ENCODE peak calls at places on chromosomes 5 and 9, in five cellular contexts. T is neuronal stem cell, A is IMR-90, U is H9, N is H1. F is an unnamed sample.

GRCh38 chr9:100099722-100100042 is 639 bp downstream of the INVS start:
- DNase-seq in N (no peak), T (no peak), A (no peak), U (no peak), F (no peak)

GRCh38 chr5:115170924-115171510 is 1.3 kb upstream of the TRIM36 start:
- DNase-seq in U (no peak), N (no peak), A (no peak), T (no peak), F (peak)

GRCh38 chr5:82352146-82352791 is 74.1 kb upstream of the RPS23 start:
- DNase-seq in U (no peak), T (no peak), A (peak), N (no peak), F (no peak)

GRCh38 chr5:176849611-176850227 is 39.4 kb downstream of the UNC5A start:
- DNase-seq in A (no peak), U (no peak), T (no peak), N (no peak), F (no peak)

GRCh38 chr9:126665696-126666035 is 51.9 kb downstream of the LMX1B start:
- DNase-seq in A (no peak), T (no peak), N (no peak), U (no peak), F (no peak)

GRCh38 chr9:97907632-97908031 is 14.7 kb downstream of the TRMO start:
- DNase-seq in U (no peak), N (no peak), A (no peak), T (no peak), F (no peak)

GRCh38 chr5:38670878-38671277 is 114.4 kb upstream of the LIFR start:
- DNase-seq in A (no peak), U (no peak), T (no peak), N (no peak), F (peak)

GRCh38 chr5:647311-647710 is 35.2 kb downstream of the CEP72 start:
- DNase-seq in A (no peak), T (no peak), U (no peak), N (no peak), F (no peak)

GRCh38 chr5:132437604-132438275 is 52.8 kb downstream of the IRF1 start:
- DNase-seq in U (peak), N (no peak), A (peak), T (no peak), F (peak)

GRCh38 chr5:96752341-96753016 is 55.3 kb downstream of the ERAP1 start:
- DNase-seq in U (no peak), N (no peak), A (peak), T (peak), F (peak)

GRCh38 chr9:21102311-21102710 is 24.6 kb upstream of the IFNB1 start:
- DNase-seq in U (no peak), N (no peak), T (no peak), A (peak), F (peak)

GRCh38 chr5:9514968-9515367 is 30.9 kb downstream of the SEMA5A start:
- DNase-seq in A (no peak), U (no peak), N (no peak), T (no peak), F (no peak)

GRCh38 chr5:74622122-74622521 is 18.4 kb downstream of the ENC1 start:
- DNase-seq in N (no peak), A (no peak), T (no peak), U (no peak), F (no peak)

GRCh38 chr9:114069476-114070187 is 8.5 kb downstream of the AMBP start:
- DNase-seq in U (peak), A (no peak), N (no peak), T (no peak), F (no peak)

GRCh38 chr9:19030899-19031298 is 2.1 kb downstream of the SAXO1 start:
- DNase-seq in T (no peak), U (no peak), A (peak), N (no peak), F (peak)

GRCh38 chr9:69054989-69055388 is 19.4 kb downstream of the FXN start:
- DNase-seq in N (no peak), T (no peak), A (no peak), U (no peak), F (no peak)

GRCh38 chr5:134554319-134555222 is 29.1 kb downstream of the JADE2 start:
- DNase-seq in U (no peak), N (no peak), A (peak), T (no peak), F (peak)

GRCh38 chr5:109394806-109395205 is 15.0 kb downstream of the PJA2 start:
- DNase-seq in A (no peak), T (no peak), U (no peak), N (no peak), F (no peak)

GRCh38 chr9:104772707-104773106 is 8.8 kb downstream of the NIPSNAP3B start:
- DNase-seq in U (no peak), N (no peak), T (no peak), A (no peak), F (no peak)

GRCh38 chr5:110757118-110757729 is 18.4 kb downstream of the SLC25A46 start:
- DNase-seq in T (peak), A (peak), N (no peak), U (no peak), F (peak)

GRCh38 chr5:60698316-60698715 is 1.6 kb downstream of the DEPDC1B start:
- DNase-seq in N (no peak), A (no peak), T (no peak), U (no peak), F (no peak)

GRCh38 chr9:92528537-92528851 is 7.3 kb downstream of the ECM2 start:
- DNase-seq in A (no peak), T (no peak), U (no peak), N (no peak), F (no peak)

GRCh38 chr9:73474625-73475024 is 323.0 kb downstream of the ANXA1 start:
- DNase-seq in N (no peak), T (no peak), U (no peak), A (no peak), F (no peak)

GRCh38 chr5:30926181-30926580 is 267.3 kb upstream of the CDH6 start:
- DNase-seq in U (no peak), N (no peak), T (no peak), A (no peak), F (no peak)

GRCh38 chr5:158154226-158155005 is 295.5 kb upstream of the CLINT1 start:
- DNase-seq in T (no peak), N (no peak), A (peak), U (no peak), F (peak)

GRCh38 chr5:179354305-179354882 is 9.1 kb upstream of the ADAMTS2 start:
- DNase-seq in T (no peak), U (no peak), A (no peak), N (no peak), F (no peak)

GRCh38 chr5:179285236-179285635 is 60.0 kb downstream of the ADAMTS2 start:
- DNase-seq in A (no peak), N (no peak), T (no peak), U (no peak), F (peak)

GRCh38 chr5:107129051-107129450 is 541.7 kb downstream of the EFNA5 start:
- DNase-seq in N (no peak), A (peak), U (no peak), T (no peak), F (no peak)

GRCh38 chr9:99127372-99128132 is 22.6 kb downstream of the TGFBR1 start:
- DNase-seq in U (no peak), A (peak), N (no peak), T (no peak), F (no peak)

GRCh38 chr5:105903069-105903468 is 1767.7 kb downstream of the EFNA5 start:
- DNase-seq in U (no peak), T (no peak), N (no peak), A (peak), F (no peak)

GRCh38 chr9:107281164-107281563 is 1.9 kb upstream of the RAD23B start:
- DNase-seq in U (no peak), A (no peak), T (no peak), N (no peak), F (no peak)

GRCh38 chr5:73867344-73868335 is 241.6 kb downstream of the ARHGEF28 start:
- DNase-seq in U (no peak), A (peak), T (no peak), N (no peak), F (peak)

GRCh38 chr5:132369471-132370240 is at the start of gene SLC22A5:
- DNase-seq in U (peak), A (peak), N (peak), T (peak), F (peak)

GRCh38 chr5:58077387-58077786 is 382.5 kb downstream of the PLK2 start:
- DNase-seq in A (no peak), T (no peak), N (no peak), U (no peak), F (no peak)
- H2BK15ac ChIP-seq in A (no peak), T (no peak), N (no peak), U (no peak), F (no peak)

GRCh38 chr9:134644715-134645606 is 3.4 kb downstream of the COL5A1 start:
- DNase-seq in T (no peak), N (no peak), U (no peak), A (peak), F (peak)
- H2AFZ ChIP-seq in T (no peak), N (no peak), U (no peak), A (peak), F (no peak)

DNA sequence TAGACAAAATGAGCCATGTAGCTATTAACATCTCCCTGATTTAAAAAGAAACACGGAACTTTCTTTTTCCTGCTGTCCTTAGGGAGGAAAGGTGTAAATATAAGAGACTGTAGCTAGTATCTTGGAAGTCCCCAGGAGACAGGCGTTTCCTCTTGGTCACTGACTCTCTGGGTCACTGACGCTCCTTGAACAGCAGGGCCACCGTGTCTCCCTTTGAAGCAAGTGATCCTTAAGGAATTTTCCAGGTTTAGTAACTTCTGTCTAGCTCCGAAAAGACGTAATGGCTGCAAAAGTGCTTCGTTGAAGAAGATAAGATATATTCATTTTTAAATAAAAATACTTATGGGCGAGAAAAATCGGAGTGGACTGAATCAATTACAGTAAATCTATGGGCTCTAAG is 743 bp upstream of the CLTA start:
- DNase-seq in N (no peak), U (no peak), A (no peak), T (no peak), F (peak)
- H2BK15ac ChIP-seq in N (no peak), U (no peak), A (peak), T (no peak), F (no peak)

GRCh38 chr9:113056191-113057106 is at the start of gene ZFP37:
- DNase-seq in U (peak), T (peak), A (peak), N (peak), F (peak)

DNA sequence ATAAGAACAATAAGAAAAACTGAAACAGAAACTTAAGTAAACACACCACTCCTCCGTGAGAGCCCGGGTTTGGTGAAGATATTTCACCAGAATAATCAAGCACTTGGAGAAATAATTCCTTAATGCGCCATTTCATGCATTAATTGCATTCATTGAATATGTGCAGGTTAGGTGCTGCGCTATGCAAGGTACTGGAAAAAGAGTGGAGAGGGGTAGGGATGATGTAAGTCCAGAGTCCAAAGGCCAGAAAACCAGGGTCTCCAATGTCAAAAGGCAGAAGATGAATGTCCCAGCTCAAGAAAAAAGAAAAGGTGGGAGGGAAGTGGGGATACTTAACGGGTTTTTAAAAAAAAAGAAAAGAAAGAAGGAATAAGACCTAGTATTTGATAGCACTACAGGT is 669 bp upstream of the ZFP37 start:
- DNase-seq in A (no peak), N (no peak), U (no peak), T (no peak), F (no peak)
- H2AFZ ChIP-seq in A (peak), N (no peak), U (no peak), T (peak), F (no peak)

GRCh38 chr5:116731432-116731831 is 156.8 kb upstream of the SEMA6A start:
- DNase-seq in N (no peak), A (no peak), T (no peak), U (no peak), F (no peak)

GRCh38 chr5:116736671-116737070 is 162.0 kb upstream of the SEMA6A start:
- DNase-seq in T (no peak), U (no peak), N (no peak), A (no peak), F (no peak)

GRCh38 chr5:116733995-116734716 is 159.5 kb upstream of the SEMA6A start:
- DNase-seq in U (no peak), N (no peak), T (no peak), A (no peak), F (no peak)

GRCh38 chr5:116732591-116732990 is 158.0 kb upstream of the SEMA6A start:
- DNase-seq in A (no peak), T (no peak), N (no peak), U (no peak), F (no peak)

GRCh38 chr5:116734717-116735072 is 160.1 kb upstream of the SEMA6A start:
- DNase-seq in N (no peak), U (no peak), A (no peak), T (no peak), F (no peak)
- H2BK15ac ChIP-seq in N (peak), U (no peak), A (no peak), T (peak), F (no peak)

DNA sequence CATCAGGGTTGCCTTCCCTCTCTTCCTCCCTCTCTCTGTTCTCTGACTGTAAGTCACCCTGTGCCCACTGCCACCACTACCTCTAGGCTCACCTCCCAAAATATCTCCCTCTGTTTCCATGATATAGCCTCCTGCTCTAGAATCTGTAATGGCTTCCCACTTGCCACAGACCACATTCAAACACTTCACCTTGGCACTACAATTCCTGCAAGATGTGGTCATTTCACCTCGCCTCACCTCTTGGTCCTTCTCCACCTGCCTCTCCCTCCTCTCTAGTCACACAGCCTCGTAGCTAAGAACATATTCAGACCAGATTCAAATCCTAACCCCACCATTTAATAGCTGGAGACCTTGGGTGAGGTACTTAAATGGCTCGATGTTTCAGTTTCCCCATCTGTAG is 56.9 kb downstream of the SERINC5 start:
- DNase-seq in A (no peak), T (no peak), N (no peak), U (no peak), F (no peak)
- H2AFZ ChIP-seq in A (no peak), T (no peak), N (no peak), U (no peak), F (no peak)

F was measured in mesenchymal stem cell.